ENCODE peak calls at places on chromosomes 12 and 14, in four cellular contexts. X is mucosa of descending colon, J is BJ, U is AG04450. P is an unnamed sample.

GRCh38 chr14:67517083-67517482 is 16.0 kb upstream of the PLEKHH1 start:
- DNase-seq in X (no peak), J (no peak), U (no peak), P (no peak)

GRCh38 chr12:111270128-111270651 is 98.7 kb downstream of the PHETA1 start:
- DNase-seq in X (no peak), J (no peak), U (no peak), P (no peak)

GRCh38 chr14:21933681-21934080 is 260.1 kb upstream of the OR4E1 start:
- DNase-seq in X (no peak), J (no peak), U (no peak), P (no peak)

GRCh38 chr12:12035229-12035628 is 35.5 kb upstream of the BCL2L14 start:
- DNase-seq in X (no peak), J (no peak), U (no peak), P (no peak)

GRCh38 chr12:29282452-29282851 is 98.5 kb downstream of the ERGIC2 start:
- DNase-seq in X (no peak), J (no peak), U (no peak), P (no peak)

GRCh38 chr14:78709795-78710569 is 539.8 kb downstream of the NRXN3 start:
- DNase-seq in X (no peak), J (no peak), U (no peak), P (no peak)

GRCh38 chr12:100395811-100396210 is 38.9 kb downstream of the SLC17A8 start:
- DNase-seq in X (peak), J (no peak), U (no peak), P (no peak)

GRCh38 chr12:78441737-78442453 is 422.7 kb upstream of the SYT1 start:
- DNase-seq in X (no peak), J (no peak), U (no peak), P (no peak)

GRCh38 chr14:64721391-64721791 is 17.2 kb downstream of the PLEKHG3 start:
- DNase-seq in X (peak), J (peak), U (no peak), P (no peak)

GRCh38 chr12:105485926-105486325 is 155.4 kb downstream of the C12orf75 start:
- DNase-seq in X (no peak), J (no peak), U (no peak), P (no peak)

GRCh38 chr14:74934476-74935339 is 11.6 kb upstream of the RPS6KL1 start:
- DNase-seq in X (no peak), J (no peak), U (no peak), P (no peak)

GRCh38 chr14:68261092-68261842 is 441.7 kb downstream of the RAD51B start:
- DNase-seq in X (no peak), J (no peak), U (no peak), P (no peak)

GRCh38 chr12:123101467-123102004 is 49.4 kb downstream of the PITPNM2 start:
- DNase-seq in X (no peak), J (no peak), U (no peak), P (no peak)

GRCh38 chr12:117646595-117646994 is 285.2 kb upstream of the NOS1 start:
- DNase-seq in X (no peak), J (no peak), U (no peak), P (no peak)

GRCh38 chr12:120388711-120389431 is 19.9 kb upstream of the MSI1 start:
- DNase-seq in X (no peak), J (no peak), U (no peak), P (no peak)

GRCh38 chr12:50275545-50275944 is 7.8 kb downstream of the LIMA1 start:
- DNase-seq in X (peak), J (no peak), U (no peak), P (no peak)

GRCh38 chr12:1929241-1929984 is 11.0 kb upstream of the CACNA2D4 start:
- DNase-seq in X (no peak), J (no peak), U (no peak), P (no peak)

GRCh38 chr12:53504004-53504920 is 3.0 kb downstream of the NPFF start:
- DNase-seq in X (no peak), J (no peak), U (no peak), P (no peak)

GRCh38 chr12:95322335-95322734 is 104.7 kb downstream of the VEZT start:
- DNase-seq in X (no peak), J (peak), U (no peak), P (no peak)

GRCh38 chr12:96219700-96220206 is 25.6 kb downstream of the ELK3 start:
- DNase-seq in X (peak), J (peak), U (peak), P (no peak)

GRCh38 chr12:125184213-125184952 is 119.1 kb downstream of the AACS start:
- DNase-seq in X (no peak), J (no peak), U (no peak), P (no peak)

GRCh38 chr12:125185311-125185739 is 120.1 kb downstream of the AACS start:
- DNase-seq in X (peak), J (no peak), U (no peak), P (no peak)

GRCh38 chr12:125187148-125187733 is 122.0 kb downstream of the AACS start:
- DNase-seq in X (peak), J (no peak), U (no peak), P (no peak)

GRCh38 chr12:125186471-125187147 is 121.4 kb downstream of the AACS start:
- DNase-seq in X (peak), J (no peak), U (no peak), P (no peak)

GRCh38 chr12:125185740-125186470 is 120.7 kb downstream of the AACS start:
- DNase-seq in X (peak), J (no peak), U (no peak), P (peak)
- TF ChIP-seq CTCF in X (peak), J (no peak), U (no peak), P (no peak)

GRCh38 chr12:10595881-10596280 is 17.5 kb downstream of the MAGOHB start:
- DNase-seq in X (no peak), J (no peak), U (no peak), P (no peak)

GRCh38 chr12:10600988-10601387 is 12.4 kb downstream of the MAGOHB start:
- DNase-seq in X (no peak), J (no peak), U (no peak), P (no peak)

GRCh38 chr12:10601860-10602259 is 11.5 kb downstream of the MAGOHB start:
- DNase-seq in X (no peak), J (no peak), U (no peak), P (no peak)
- TF ChIP-seq CTCF in X (no peak), J (no peak), U (no peak), P (no peak)

DNA sequence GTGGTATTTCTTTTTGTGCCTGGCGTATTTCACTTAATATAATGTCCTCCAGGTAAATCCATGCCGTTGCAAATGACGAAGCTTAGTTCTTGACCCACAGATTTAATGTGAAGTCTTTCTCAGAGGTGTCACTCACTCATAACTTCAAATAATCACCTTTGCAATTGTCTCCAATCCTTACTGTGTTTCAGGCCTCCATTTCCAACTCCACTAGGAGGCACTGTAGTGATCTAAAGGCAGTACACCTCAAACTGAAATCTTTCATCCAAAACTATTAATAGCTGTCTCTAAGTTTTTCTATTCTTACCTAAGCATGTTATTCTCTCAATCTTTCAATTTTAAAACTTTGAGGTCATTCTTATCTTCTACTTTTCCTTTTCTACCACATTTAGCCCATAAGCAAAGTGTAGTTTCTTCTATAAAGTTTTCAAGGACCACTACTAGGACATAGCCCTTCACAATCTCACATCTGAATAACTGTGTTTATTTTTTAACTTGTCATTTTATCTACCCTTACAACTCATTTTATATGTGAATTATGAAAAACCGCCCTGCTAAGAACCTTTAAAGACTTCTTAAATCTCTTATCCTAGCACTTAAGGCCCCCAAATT is 25.5 kb upstream of the FBXO34 start:
- DNase-seq in X (no peak), J (no peak), U (no peak), P (no peak)
- TF ChIP-seq CTCF in X (peak), J (peak), U (peak), P (peak)

DNA sequence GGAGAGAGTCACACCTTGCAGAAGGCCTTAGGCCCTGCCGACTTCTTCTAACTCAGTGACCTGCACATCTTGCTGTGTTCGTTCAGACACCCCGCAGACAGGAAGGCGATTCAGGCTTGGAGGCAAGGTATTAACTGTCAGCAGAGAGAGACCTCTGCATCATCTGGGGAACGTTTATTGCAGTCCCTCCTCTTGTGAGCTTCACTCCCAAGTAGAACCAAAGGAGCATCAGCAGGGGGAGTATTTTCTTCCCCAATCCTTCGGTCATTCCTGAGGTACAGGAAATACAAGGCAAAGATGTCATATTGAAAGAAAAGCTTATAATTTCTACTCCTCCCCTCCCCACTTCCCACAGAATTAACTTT is 217.9 kb downstream of the CRADD start:
- DNase-seq in X (no peak), J (no peak), U (no peak), P (no peak)
- TF ChIP-seq CTCF in X (no peak), J (peak), U (peak), P (no peak)